ENCODE peak calls at places on chromosomes 2 and 18, in seven cellular contexts. P is NCI-H1092; M is stimulated activated naive CD8-positive, alpha-beta T cell treated with anti-CD3 and anti-CD28 coated beads, Interleukin-15, amount 100 ng/mL, for 72 hours; D is neural crest cell; L is activated T-helper 1 cell treated with anti-CD3 and anti-CD28 coated beads, Interleukin-2, amount 50 U/mL, for 16 hours; C is HFF-Myc; O is H4. S is an unnamed sample.

GRCh38 chr18:54240629-54241107 is 16.2 kb upstream of the MBD2 start:
- DNase-seq in C (no peak), D (no peak), M (no peak), P (no peak), O (peak; percentile 76), L (no peak), S (no peak)

GRCh38 chr2:170156592-170156991 is 21.4 kb upstream of the MYO3B start:
- DNase-seq in C (no peak), O (no peak), M (no peak), P (no peak), D (no peak), L (no peak), S (no peak)

GRCh38 chr18:23950644-23951043 is 63.9 kb upstream of the TTC39C start:
- DNase-seq in C (no peak), D (no peak), P (no peak), O (no peak), L (no peak), M (no peak), S (no peak)

GRCh38 chr18:33583901-33584300 is 5.9 kb downstream of the ASXL3 start:
- DNase-seq in M (no peak), P (no peak), O (no peak), L (no peak), D (no peak), C (no peak), S (no peak)

GRCh38 chr2:96987264-96987909 is 1.0 kb upstream of the FAM178B start:
- DNase-seq in P (no peak), O (no peak), D (no peak), C (no peak), M (no peak), L (no peak), S (no peak)

GRCh38 chr2:158990397-158991209 is 22.2 kb downstream of the TANC1 start:
- DNase-seq in L (no peak), C (peak; percentile 26), P (no peak), D (no peak), O (peak; percentile 50), M (no peak), S (no peak)

GRCh38 chr2:233460726-233461431 is 105.7 kb downstream of the USP40 start:
- DNase-seq in M (no peak), L (no peak), O (no peak), D (no peak), P (peak; percentile 83), C (no peak), S (no peak)

GRCh38 chr2:100588071-100588786 is 25.4 kb downstream of the PDCL3 start:
- DNase-seq in P (no peak), C (peak; percentile 33), O (peak; percentile 70), L (no peak), M (peak; percentile 31), D (no peak), S (no peak)

GRCh38 chr18:62450546-62451395 is 72.1 kb upstream of the ZCCHC2 start:
- DNase-seq in O (peak; percentile 97), D (no peak), M (no peak), P (peak; percentile 63), L (no peak), C (peak; percentile 45), S (peak; percentile 86)

GRCh38 chr2:69946351-69947077 is 14.9 kb downstream of the ASPRV1 start:
- DNase-seq in P (no peak), O (peak; percentile 79), M (peak; percentile 64), L (no peak), C (no peak), D (no peak), S (no peak)